ENCODE peak calls at places on chromosomes 6 and 20, in seven cellular contexts. A is IMR-90, U is H9, B is mesenchymal stem cell, Z is neuronal stem cell, H is H1, G is trophoblast cell. C is an unnamed sample.

GRCh38 chr6:90217621-90218496 is 78.8 kb downstream of the BACH2 start:
- DNase-seq in A (no peak), U (no peak), B (no peak), Z (no peak), H (peak; percentile 70), G (peak; percentile 91), C (no peak)

GRCh38 chr6:137303436-137303835 is 84.3 kb upstream of the IFNGR1 start:
- DNase-seq in A (peak; percentile 44), U (no peak), B (no peak), Z (no peak), H (no peak), G (no peak), C (no peak)

GRCh38 chr20:35953411-35954199 is 697 bp downstream of the SCAND1 start:
- DNase-seq in A (peak; percentile 28), U (peak; percentile 36), B (no peak), Z (no peak), H (no peak), G (peak; percentile 73), C (peak; percentile 61)

GRCh38 chr20:52124821-52125220 is 66.8 kb downstream of the ZFP64 start:
- DNase-seq in A (no peak), U (no peak), B (no peak), Z (no peak), H (no peak), G (no peak), C (no peak)

GRCh38 chr6:134553941-134554340 is 236.0 kb upstream of the SGK1 start:
- DNase-seq in A (peak; percentile 55), U (no peak), B (no peak), Z (no peak), H (no peak), G (peak; percentile 86), C (no peak)

GRCh38 chr6:88236961-88237360 is 70.8 kb upstream of the CNR1 start:
- DNase-seq in A (no peak), U (no peak), B (no peak), Z (no peak), H (no peak), G (no peak), C (no peak)

GRCh38 chr20:17871181-17871580 is 97.4 kb downstream of the SNX5 start:
- DNase-seq in A (peak; percentile 48), U (no peak), B (no peak), Z (no peak), H (no peak), G (peak; percentile 32), C (peak; percentile 60)

GRCh38 chr6:21213492-21213891 is 380.1 kb upstream of the SOX4 start:
- DNase-seq in A (no peak), U (no peak), B (no peak), Z (no peak), H (no peak), G (no peak), C (no peak)

GRCh38 chr6:11586574-11586973 is 49.0 kb downstream of the TMEM170B start:
- DNase-seq in A (peak; percentile 94), U (no peak), B (peak; percentile 93), Z (peak; percentile 39), H (no peak), G (peak; percentile 92), C (peak; percentile 72)

GRCh38 chr20:7893019-7893730 is 47.1 kb downstream of the HAO1 start:
- DNase-seq in A (no peak), U (no peak), B (no peak), Z (no peak), H (no peak), G (peak; percentile 5), C (no peak)

GRCh38 chr20:15708984-15709598 is 864.2 kb downstream of the KIF16B start:
- DNase-seq in A (no peak), U (peak; percentile 82), B (peak; percentile 24), Z (no peak), H (peak; percentile 34), G (peak; percentile 80), C (peak; percentile 71)

GRCh38 chr20:47205577-47206123 is 150.8 kb downstream of the ZMYND8 start:
- DNase-seq in A (peak; percentile 79), U (peak; percentile 78), B (peak; percentile 74), Z (peak; percentile 9), H (no peak), G (peak; percentile 70), C (peak; percentile 69)

GRCh38 chr6:6890400-6890858 is 217.3 kb upstream of the RREB1 start:
- DNase-seq in A (no peak), U (peak; percentile 59), B (peak; percentile 25), Z (no peak), H (no peak), G (no peak), C (peak; percentile 59)

GRCh38 chr6:44237813-44238433 is 9.0 kb upstream of the HSP90AB1 start:
- DNase-seq in A (peak; percentile 56), U (peak; percentile 69), B (peak; percentile 83), Z (no peak), H (no peak), G (peak; percentile 86), C (no peak)

GRCh38 chr20:22723659-22724058 is 139.3 kb upstream of the FOXA2 start:
- DNase-seq in A (no peak), U (no peak), B (peak; percentile 65), Z (no peak), H (no peak), G (no peak), C (no peak)

GRCh38 chr20:2690213-2690612 is 2.4 kb upstream of the EBF4 start:
- DNase-seq in A (no peak), U (no peak), B (no peak), Z (no peak), H (no peak), G (no peak), C (no peak)

GRCh38 chr6:13277231-13277630 is 51.1 kb downstream of the TBC1D7 start:
- DNase-seq in A (no peak), U (no peak), B (no peak), Z (no peak), H (no peak), G (no peak), C (no peak)

GRCh38 chr6:166027761-166028160 is 139.9 kb downstream of the TBXT start:
- DNase-seq in A (peak; percentile 61), U (no peak), B (peak; percentile 51), Z (no peak), H (no peak), G (no peak), C (no peak)

GRCh38 chr20:44170796-44171410 is 16.1 kb downstream of the JPH2 start:
- DNase-seq in A (no peak), U (no peak), B (no peak), Z (no peak), H (no peak), G (no peak), C (no peak)

GRCh38 chr6:169452117-169452868 is 198.6 kb upstream of the THBS2 start:
- DNase-seq in A (peak; percentile 97), U (no peak), B (no peak), Z (no peak), H (no peak), G (peak; percentile 91), C (no peak)

GRCh38 chr6:20802596-20802995 is 268.3 kb downstream of the CDKAL1 start:
- DNase-seq in A (peak; percentile 19), U (no peak), B (no peak), Z (no peak), H (no peak), G (peak; percentile 71), C (no peak)

GRCh38 chr6:167118839-167119238 is 4.1 kb upstream of the CCR6 start:
- DNase-seq in A (no peak), U (no peak), B (no peak), Z (no peak), H (no peak), G (no peak), C (no peak)

GRCh38 chr20:17679786-17680127 is 2.3 kb downstream of the RRBP1 start:
- DNase-seq in A (no peak), U (no peak), B (no peak), Z (no peak), H (no peak), G (peak; percentile 51), C (no peak)

GRCh38 chr6:131756039-131756438 is 45.2 kb upstream of the CTAGE9 start:
- DNase-seq in A (no peak), U (no peak), B (no peak), Z (no peak), H (no peak), G (no peak), C (no peak)

DNA sequence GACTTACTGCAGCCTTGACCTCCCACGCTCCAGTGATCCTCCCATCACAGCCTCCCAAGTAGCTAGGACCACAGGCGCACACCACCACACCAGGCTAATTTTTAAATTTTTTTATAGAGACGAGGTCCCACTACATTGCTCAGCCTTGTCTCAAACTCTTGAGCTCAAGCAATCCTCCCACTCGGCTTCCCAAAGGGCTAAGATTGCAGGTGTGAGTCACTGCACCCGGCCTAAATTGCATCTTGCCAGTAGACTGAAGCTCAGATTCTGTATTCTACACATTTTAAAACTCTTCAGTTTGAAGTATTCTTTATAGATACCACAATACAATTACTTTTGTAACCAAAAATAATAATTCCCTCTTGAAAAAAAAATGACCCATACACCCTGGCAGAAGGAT is 11.4 kb downstream of the NUDT3 start:
- DNase-seq in A (peak; percentile 61), U (no peak), B (no peak), Z (no peak), H (no peak), G (no peak), C (no peak)
- H3K23ac ChIP-seq in A (no peak overlapping the region), U (no peak overlapping the region), B (no peak overlapping the region), Z (no peak overlapping the region), H (no peak overlapping the region), G (no peak overlapping the region), C (no peak overlapping the region)

DNA sequence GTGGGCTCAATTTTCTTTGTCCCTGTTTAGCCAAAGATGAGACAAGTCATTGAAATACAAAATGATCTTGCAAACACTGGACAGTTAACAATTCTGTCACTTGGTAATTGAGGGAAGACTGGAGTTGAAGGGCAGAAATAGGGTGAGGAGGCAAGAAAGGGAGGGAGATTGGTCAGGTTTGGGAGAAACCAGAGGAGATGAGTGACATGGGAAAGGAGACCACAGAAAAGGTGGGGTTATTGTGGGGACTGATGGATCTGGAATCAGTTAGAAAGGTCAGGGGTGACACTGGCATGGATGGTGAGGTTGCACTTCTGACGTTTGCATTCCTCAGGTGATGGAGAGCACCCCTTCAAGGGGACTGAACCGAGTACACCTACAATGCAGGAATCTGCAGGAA is 693 bp downstream of the GTF2H4 start:
- DNase-seq in A (no peak), U (no peak), B (no peak), Z (no peak), H (no peak), G (no peak), C (no peak)
- H3K23ac ChIP-seq in A (peak overlapping the region; percentile 80), U (no peak overlapping the region), B (peak overlapping the region; percentile 26), Z (no peak overlapping the region), H (no peak overlapping the region), G (no peak overlapping the region), C (no peak overlapping the region)

GRCh38 chr6:37114612-37115011 is 55.3 kb upstream of the PIM1 start:
- DNase-seq in A (no peak), U (no peak), B (no peak), Z (no peak), H (no peak), G (no peak), C (no peak)
- H3K23ac ChIP-seq in A (no peak overlapping the region), U (no peak overlapping the region), B (no peak overlapping the region), Z (no peak overlapping the region), H (no peak overlapping the region), G (no peak overlapping the region), C (no peak overlapping the region)

DNA sequence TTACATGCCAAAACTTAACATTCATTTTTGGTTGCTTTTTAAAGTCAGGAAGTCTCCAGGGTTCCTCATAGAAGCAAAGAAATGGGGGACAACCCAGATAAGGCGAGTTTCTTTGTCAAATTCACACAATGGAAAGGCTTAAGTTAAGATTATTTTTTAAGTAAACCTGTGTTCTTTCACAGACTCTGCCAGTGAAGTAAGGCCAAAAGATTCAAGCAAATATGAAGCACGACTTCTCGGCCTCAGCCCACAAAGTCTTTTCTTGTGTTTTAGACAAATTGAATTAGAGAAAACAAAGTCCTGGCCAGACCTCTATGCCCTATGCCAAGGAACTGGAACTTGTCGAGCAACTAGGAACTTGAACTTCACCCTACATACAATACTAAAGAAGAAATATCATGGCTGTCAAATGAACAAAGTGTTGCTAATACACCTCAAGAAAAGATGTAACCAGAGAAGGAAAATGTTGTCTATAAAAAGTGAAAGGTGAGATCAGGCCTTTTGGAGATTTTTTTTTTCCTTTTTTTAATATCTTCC is 540.0 kb upstream of the JARID2 start:
- DNase-seq in A (no peak), U (no peak), B (no peak), Z (no peak), H (no peak), G (peak; percentile 49), C (no peak)
- H3K23ac ChIP-seq in A (peak overlapping the region; percentile 11), U (no peak overlapping the region), B (no peak overlapping the region), Z (no peak overlapping the region), H (no peak overlapping the region), G (no peak overlapping the region), C (no peak overlapping the region)

C was measured in mesendoderm.